ENCODE peak calls at places on chromosomes 2 and 18, in five cellular contexts. One of them, this sample, is unnamed.

GRCh38 chr2:216507220-216508143 is 8.8 kb downstream of the RPL37A start:
- DNase-seq in HepG2: no peak
- DNase-seq in breast epithelium: no peak
- DNase-seq in colonic mucosa: no peak
- DNase-seq in fibroblast of the aortic adventitia: no peak
- DNase-seq in this sample: no peak

GRCh38 chr2:169452080-169452479 is 27.2 kb upstream of the BBS5 start:
- DNase-seq in breast epithelium: no peak
- DNase-seq in fibroblast of the aortic adventitia: peak; percentile 71
- DNase-seq in HepG2: peak; percentile 61
- DNase-seq in colonic mucosa: no peak
- DNase-seq in this sample: peak; percentile 55

GRCh38 chr2:165794520-165794882 is 454 bp upstream of the GALNT3 start:
- DNase-seq in HepG2: no peak
- DNase-seq in breast epithelium: peak; percentile 52
- DNase-seq in colonic mucosa: peak; percentile 68
- DNase-seq in fibroblast of the aortic adventitia: peak; percentile 22
- DNase-seq in this sample: peak; percentile 84

GRCh38 chr2:212242739-212243138 is 295.9 kb downstream of the ERBB4 start:
- DNase-seq in HepG2: no peak
- DNase-seq in breast epithelium: no peak
- DNase-seq in colonic mucosa: no peak
- DNase-seq in fibroblast of the aortic adventitia: no peak
- DNase-seq in this sample: no peak

GRCh38 chr2:174335605-174336402 is 1.1 kb downstream of the SP9 start:
- DNase-seq in fibroblast of the aortic adventitia: no peak
- DNase-seq in colonic mucosa: no peak
- DNase-seq in HepG2: no peak
- DNase-seq in breast epithelium: no peak
- DNase-seq in this sample: no peak

GRCh38 chr2:103161456-103162289 is 399.8 kb downstream of the TMEM182 start:
- DNase-seq in breast epithelium: no peak
- DNase-seq in fibroblast of the aortic adventitia: peak; percentile 43
- DNase-seq in HepG2: peak; percentile 62
- DNase-seq in colonic mucosa: peak; percentile 52
- DNase-seq in this sample: peak; percentile 69

GRCh38 chr18:702957-703659 is 9.3 kb downstream of the ENOSF1 start:
- DNase-seq in colonic mucosa: peak; percentile 15
- DNase-seq in HepG2: peak; percentile 79
- DNase-seq in breast epithelium: no peak
- DNase-seq in fibroblast of the aortic adventitia: peak; percentile 83
- DNase-seq in this sample: peak; percentile 95

GRCh38 chr2:11762799-11763461 is 16.5 kb downstream of the LPIN1 start:
- DNase-seq in fibroblast of the aortic adventitia: no peak
- DNase-seq in breast epithelium: no peak
- DNase-seq in HepG2: no peak
- DNase-seq in colonic mucosa: no peak
- DNase-seq in this sample: no peak

GRCh38 chr2:10186868-10187535 is 64.5 kb downstream of the RRM2 start:
- DNase-seq in breast epithelium: no peak
- DNase-seq in colonic mucosa: no peak
- DNase-seq in HepG2: no peak
- DNase-seq in fibroblast of the aortic adventitia: no peak
- DNase-seq in this sample: no peak

GRCh38 chr2:157363612-157364101 is 38.0 kb upstream of the ERMN start:
- DNase-seq in HepG2: no peak
- DNase-seq in colonic mucosa: no peak
- DNase-seq in fibroblast of the aortic adventitia: no peak
- DNase-seq in breast epithelium: no peak
- DNase-seq in this sample: peak; percentile 4

GRCh38 chr2:188976545-188977268 is 2.5 kb downstream of the COL3A1 start:
- DNase-seq in fibroblast of the aortic adventitia: peak; percentile 86
- DNase-seq in HepG2: peak; percentile 10
- DNase-seq in breast epithelium: no peak
- DNase-seq in colonic mucosa: no peak
- DNase-seq in this sample: peak; percentile 45

GRCh38 chr2:111015256-111015655 is 105.5 kb upstream of the BCL2L11 start:
- DNase-seq in HepG2: no peak
- DNase-seq in fibroblast of the aortic adventitia: no peak
- DNase-seq in breast epithelium: no peak
- DNase-seq in colonic mucosa: no peak
- DNase-seq in this sample: no peak

GRCh38 chr2:105180491-105180972 is 61.0 kb upstream of the GPR45 start:
- DNase-seq in breast epithelium: no peak
- DNase-seq in HepG2: no peak
- DNase-seq in colonic mucosa: peak; percentile 66
- DNase-seq in fibroblast of the aortic adventitia: no peak
- DNase-seq in this sample: no peak

GRCh38 chr2:167333245-167333644 is 445.0 kb downstream of the XIRP2 start:
- DNase-seq in HepG2: no peak
- DNase-seq in colonic mucosa: no peak
- DNase-seq in breast epithelium: no peak
- DNase-seq in fibroblast of the aortic adventitia: no peak
- DNase-seq in this sample: no peak

GRCh38 chr2:177763532-177764265 is 308.9 kb downstream of the PDE11A start:
- DNase-seq in colonic mucosa: peak; percentile 77
- DNase-seq in breast epithelium: peak; percentile 65
- DNase-seq in HepG2: peak; percentile 70
- DNase-seq in fibroblast of the aortic adventitia: peak; percentile 75
- DNase-seq in this sample: peak; percentile 76

GRCh38 chr2:55743583-55743982 is 49.9 kb upstream of the PNPT1 start:
- DNase-seq in colonic mucosa: no peak
- DNase-seq in HepG2: no peak
- DNase-seq in breast epithelium: no peak
- DNase-seq in fibroblast of the aortic adventitia: peak; percentile 86
- DNase-seq in this sample: peak; percentile 49

GRCh38 chr2:62281661-62282060 is 85.7 kb downstream of the B3GNT2 start:
- DNase-seq in fibroblast of the aortic adventitia: no peak
- DNase-seq in colonic mucosa: no peak
- DNase-seq in HepG2: no peak
- DNase-seq in breast epithelium: no peak
- DNase-seq in this sample: no peak

GRCh38 chr2:222899413-222900181 is 38.8 kb downstream of the ACSL3 start:
- DNase-seq in fibroblast of the aortic adventitia: peak; percentile 29
- DNase-seq in colonic mucosa: no peak
- DNase-seq in breast epithelium: no peak
- DNase-seq in HepG2: peak; percentile 29
- DNase-seq in this sample: peak; percentile 86

GRCh38 chr2:160977376-160977775 is 182.9 kb upstream of the TANK start:
- DNase-seq in HepG2: no peak
- DNase-seq in colonic mucosa: no peak
- DNase-seq in breast epithelium: no peak
- DNase-seq in fibroblast of the aortic adventitia: no peak
- DNase-seq in this sample: peak; percentile 55

GRCh38 chr2:160976797-160977196 is 183.4 kb upstream of the TANK start:
- DNase-seq in breast epithelium: no peak
- DNase-seq in HepG2: no peak
- DNase-seq in fibroblast of the aortic adventitia: no peak
- DNase-seq in colonic mucosa: no peak
- DNase-seq in this sample: peak; percentile 58

GRCh38 chr2:160974803-160975202 is 185.4 kb upstream of the TANK start:
- DNase-seq in fibroblast of the aortic adventitia: no peak
- DNase-seq in breast epithelium: no peak
- DNase-seq in HepG2: no peak
- DNase-seq in colonic mucosa: no peak
- DNase-seq in this sample: peak; percentile 91

GRCh38 chr2:160970052-160970846 is 190.0 kb upstream of the TANK start:
- DNase-seq in fibroblast of the aortic adventitia: peak; percentile 95
- DNase-seq in breast epithelium: no peak
- DNase-seq in HepG2: peak; percentile 80
- DNase-seq in colonic mucosa: peak; percentile 33
- DNase-seq in this sample: peak; percentile 67

GRCh38 chr2:160973991-160974390 is 186.2 kb upstream of the TANK start:
- DNase-seq in breast epithelium: no peak
- DNase-seq in HepG2: no peak
- DNase-seq in colonic mucosa: no peak
- DNase-seq in fibroblast of the aortic adventitia: no peak
- DNase-seq in this sample: no peak
- H3K4me3 ChIP-seq in breast epithelium: no peak overlapping the region
- H3K4me3 ChIP-seq in HepG2: no peak overlapping the region
- H3K4me3 ChIP-seq in colonic mucosa: no peak overlapping the region
- H3K4me3 ChIP-seq in fibroblast of the aortic adventitia: no peak overlapping the region
- H3K4me3 ChIP-seq in this sample: no peak overlapping the region

GRCh38 chr18:70334728-70335329 is 46.0 kb downstream of the SOCS6 start:
- DNase-seq in HepG2: peak; percentile 94
- DNase-seq in fibroblast of the aortic adventitia: peak; percentile 27
- DNase-seq in colonic mucosa: no peak
- DNase-seq in breast epithelium: no peak
- DNase-seq in this sample: peak; percentile 90

GRCh38 chr18:70335892-70336726 is 47.3 kb downstream of the SOCS6 start:
- DNase-seq in breast epithelium: no peak
- DNase-seq in fibroblast of the aortic adventitia: no peak
- DNase-seq in HepG2: peak; percentile 97
- DNase-seq in colonic mucosa: no peak
- DNase-seq in this sample: peak; percentile 97

GRCh38 chr18:70338890-70339289 is 50.0 kb downstream of the SOCS6 start:
- DNase-seq in colonic mucosa: no peak
- DNase-seq in HepG2: no peak
- DNase-seq in fibroblast of the aortic adventitia: no peak
- DNase-seq in breast epithelium: no peak
- DNase-seq in this sample: no peak

GRCh38 chr18:70339915-70340314 is 51.1 kb downstream of the SOCS6 start:
- DNase-seq in HepG2: no peak
- DNase-seq in breast epithelium: no peak
- DNase-seq in fibroblast of the aortic adventitia: no peak
- DNase-seq in colonic mucosa: no peak
- DNase-seq in this sample: no peak

DNA sequence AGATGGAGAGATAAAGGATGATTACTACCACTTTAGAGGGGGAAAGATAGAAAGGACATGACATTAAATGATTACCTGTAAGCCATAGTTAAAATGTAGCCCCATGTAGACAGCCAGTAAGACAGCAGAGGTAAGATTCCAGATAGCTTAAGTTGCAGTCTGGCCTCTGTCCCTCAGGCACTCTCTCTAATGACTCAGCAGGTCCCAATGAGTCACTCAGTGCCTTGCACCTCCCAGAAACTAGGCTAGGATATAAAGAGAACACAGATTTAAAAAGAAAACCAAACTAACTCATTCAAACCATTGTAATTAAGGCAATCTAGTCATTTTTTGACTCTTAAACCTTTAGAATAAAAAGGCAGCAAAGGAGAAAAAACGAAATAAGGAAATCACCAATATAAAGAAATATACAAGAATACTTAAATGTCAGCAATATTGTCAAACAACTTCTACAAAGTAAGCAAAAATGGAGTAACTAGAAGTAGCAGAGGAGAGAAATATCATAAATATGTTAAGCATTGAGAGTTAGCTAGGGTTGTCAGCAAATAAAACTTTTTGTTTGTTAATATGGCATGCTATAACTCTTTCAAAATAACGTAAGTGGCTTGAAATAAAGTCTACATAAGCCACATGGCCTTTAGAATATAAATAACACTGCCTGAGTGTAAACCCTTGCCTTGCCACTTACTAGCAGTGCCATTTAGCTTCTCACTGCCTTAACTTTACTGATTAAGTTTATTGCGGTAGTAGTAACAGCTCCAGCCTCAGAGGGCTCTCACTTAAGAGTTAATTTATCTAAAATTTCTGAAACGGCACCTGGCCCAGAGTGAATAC is 48.5 kb downstream of the SOCS6 start:
- DNase-seq in breast epithelium: no peak
- DNase-seq in colonic mucosa: peak; percentile 31
- DNase-seq in fibroblast of the aortic adventitia: peak; percentile 86
- DNase-seq in HepG2: peak; percentile 81
- DNase-seq in this sample: peak; percentile 98
- H3K4me3 ChIP-seq in breast epithelium: no peak overlapping the region
- H3K4me3 ChIP-seq in colonic mucosa: no peak overlapping the region
- H3K4me3 ChIP-seq in fibroblast of the aortic adventitia: no peak overlapping the region
- H3K4me3 ChIP-seq in HepG2: no peak overlapping the region
- H3K4me3 ChIP-seq in this sample: no peak overlapping the region

GRCh38 chr2:25669520-25669919 is 3.9 kb downstream of the DTNB start:
- DNase-seq in breast epithelium: no peak
- DNase-seq in HepG2: no peak
- DNase-seq in colonic mucosa: no peak
- DNase-seq in fibroblast of the aortic adventitia: no peak
- DNase-seq in this sample: no peak

GRCh38 chr2:25666218-25666617 is 7.2 kb downstream of the DTNB start:
- DNase-seq in colonic mucosa: no peak
- DNase-seq in fibroblast of the aortic adventitia: no peak
- DNase-seq in breast epithelium: no peak
- DNase-seq in HepG2: no peak
- DNase-seq in this sample: no peak

GRCh38 chr2:25664531-25665307 is 8.7 kb downstream of the DTNB start:
- DNase-seq in fibroblast of the aortic adventitia: peak; percentile 82
- DNase-seq in colonic mucosa: peak; percentile 64
- DNase-seq in breast epithelium: no peak
- DNase-seq in HepG2: peak; percentile 79
- DNase-seq in this sample: peak; percentile 80
- H3K4me3 ChIP-seq in fibroblast of the aortic adventitia: no peak overlapping the region
- H3K4me3 ChIP-seq in colonic mucosa: no peak overlapping the region
- H3K4me3 ChIP-seq in breast epithelium: no peak overlapping the region
- H3K4me3 ChIP-seq in HepG2: no peak overlapping the region
- H3K4me3 ChIP-seq in this sample: peak overlapping the region; percentile 14

DNA sequence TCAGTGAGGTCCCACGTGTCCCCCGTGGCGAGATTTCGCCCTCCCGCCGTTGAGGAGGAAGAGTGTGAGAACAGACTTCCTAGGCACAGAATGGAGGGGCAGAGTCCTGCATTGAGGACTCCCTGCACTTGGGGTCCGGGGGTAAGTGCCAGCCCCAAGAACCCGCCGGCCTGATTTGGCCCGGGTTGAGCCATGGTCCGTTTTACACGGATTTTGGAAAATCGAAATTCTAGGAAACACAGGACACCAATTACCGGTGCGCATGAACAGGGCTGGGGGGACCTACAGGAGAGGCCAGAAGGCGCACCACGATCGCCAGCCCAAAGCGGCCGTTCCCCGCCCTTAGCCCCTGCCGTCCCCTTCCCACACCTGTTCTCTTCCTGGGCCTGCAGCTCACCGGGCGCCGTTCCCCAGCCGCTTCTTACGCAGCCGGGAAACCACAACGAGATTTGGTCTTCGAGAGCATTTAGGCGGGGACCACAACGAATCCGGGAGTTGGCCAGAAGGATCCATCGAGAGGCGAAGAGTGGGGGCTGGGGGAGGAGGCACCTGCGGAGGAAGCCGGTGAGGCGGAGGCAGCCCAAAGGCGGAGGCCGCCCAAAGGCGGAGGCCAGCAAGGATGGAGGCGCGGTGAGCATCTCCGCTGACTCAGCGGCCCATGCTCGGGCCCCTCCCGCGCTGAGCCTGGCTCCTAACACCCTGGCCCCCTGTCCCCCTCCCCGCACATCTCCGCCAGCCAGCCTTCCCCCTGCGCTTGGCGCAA is 464 bp upstream of the TLX2 start:
- DNase-seq in colonic mucosa: no peak
- DNase-seq in breast epithelium: no peak
- DNase-seq in HepG2: no peak
- DNase-seq in fibroblast of the aortic adventitia: no peak
- DNase-seq in this sample: peak; percentile 39
- H3K4me3 ChIP-seq in colonic mucosa: no peak overlapping the region
- H3K4me3 ChIP-seq in breast epithelium: no peak overlapping the region
- H3K4me3 ChIP-seq in HepG2: peak overlapping the region; percentile 63
- H3K4me3 ChIP-seq in fibroblast of the aortic adventitia: no peak overlapping the region
- H3K4me3 ChIP-seq in this sample: no peak overlapping the region

GRCh38 chr2:178806543-178806942 is 680 bp downstream of the TTN start:
- DNase-seq in HepG2: no peak
- DNase-seq in breast epithelium: no peak
- DNase-seq in fibroblast of the aortic adventitia: no peak
- DNase-seq in colonic mucosa: no peak
- DNase-seq in this sample: no peak
- H3K4me3 ChIP-seq in HepG2: no peak overlapping the region
- H3K4me3 ChIP-seq in breast epithelium: no peak overlapping the region
- H3K4me3 ChIP-seq in fibroblast of the aortic adventitia: no peak overlapping the region
- H3K4me3 ChIP-seq in colonic mucosa: no peak overlapping the region
- H3K4me3 ChIP-seq in this sample: no peak overlapping the region